ENCODE peak calls at places on chromosomes 3 and 15, in seven cellular contexts. C is NCI-H1048; G is left cardiac atrium; T is brain microvascular endothelial cell; B is activated naive CD8-positive, alpha-beta T cell treated with anti-CD3 and anti-CD28 coated beads, Interleukin-2, amount 50 U/mL, for 24 hours; V is GM12864; O is cardiac muscle cell. N is an unnamed sample.

GRCh38 chr3:5013021-5013906 is 34.0 kb downstream of the BHLHE40 start:
- DNase-seq in C (no peak), G (peak), T (peak), B (peak), V (no peak), O (no peak), N (no peak)

GRCh38 chr3:98513136-98513535 is 9.6 kb downstream of the CLDND1 start:
- DNase-seq in C (no peak), G (peak), T (peak), B (no peak), V (no peak), O (peak), N (no peak)

GRCh38 chr3:105527949-105528348 is 161.2 kb downstream of the ALCAM start:
- DNase-seq in C (no peak), G (no peak), T (no peak), B (no peak), V (peak), O (no peak), N (no peak)

GRCh38 chr15:47184003-47184404 is 533.3 kb upstream of the SEMA6D start:
- DNase-seq in C (no peak), G (peak), T (peak), B (no peak), V (no peak), O (no peak), N (no peak)

GRCh38 chr3:4768021-4768420 is 211.2 kb upstream of the BHLHE40 start:
- DNase-seq in C (no peak), G (no peak), T (no peak), B (no peak), V (no peak), O (no peak), N (no peak)

GRCh38 chr3:189554868-189555557 is 76.2 kb upstream of the TP63 start:
- DNase-seq in C (no peak), G (no peak), T (no peak), B (no peak), V (no peak), O (no peak), N (no peak)

GRCh38 chr3:87145553-87145952 is 81.6 kb upstream of the CHMP2B start:
- DNase-seq in C (peak), G (no peak), T (no peak), B (peak), V (no peak), O (peak), N (no peak)

GRCh38 chr15:78049691-78050440 is 27.6 kb downstream of the TBC1D2B start:
- DNase-seq in C (no peak), G (no peak), T (no peak), B (peak), V (peak), O (peak), N (no peak)

N was measured in heart left ventricle.